ENCODE peak calls at places on chromosome 9, in nine cellular contexts. One of them, this sample, is unnamed.

GRCh38 chr9:135888126-135888765 is 19.1 kb downstream of the CAMSAP1 start:
- DNase-seq in bronchial epithelial cell: no peak
- DNase-seq in HL-60: no peak
- DNase-seq in AG10803: no peak
- DNase-seq in mammary epithelial cell: no peak
- DNase-seq in gastrocnemius medialis: no peak
- DNase-seq in breast epithelium: no peak
- DNase-seq in heart left ventricle: no peak
- DNase-seq in endodermal cell: no peak
- DNase-seq in this sample: no peak

GRCh38 chr9:70921126-70921525 is 200.3 kb downstream of the TRPM3 start:
- DNase-seq in breast epithelium: no peak
- DNase-seq in endodermal cell: no peak
- DNase-seq in heart left ventricle: no peak
- DNase-seq in bronchial epithelial cell: peak
- DNase-seq in mammary epithelial cell: peak
- DNase-seq in AG10803: peak
- DNase-seq in HL-60: no peak
- DNase-seq in gastrocnemius medialis: no peak
- DNase-seq in this sample: no peak

GRCh38 chr9:128470560-128470959 is 14.8 kb downstream of the ODF2 start:
- DNase-seq in AG10803: peak
- DNase-seq in breast epithelium: no peak
- DNase-seq in bronchial epithelial cell: no peak
- DNase-seq in endodermal cell: no peak
- DNase-seq in gastrocnemius medialis: peak
- DNase-seq in HL-60: peak
- DNase-seq in heart left ventricle: no peak
- DNase-seq in mammary epithelial cell: no peak
- DNase-seq in this sample: no peak

GRCh38 chr9:2216591-2216990 is 201.4 kb downstream of the SMARCA2 start:
- DNase-seq in gastrocnemius medialis: no peak
- DNase-seq in HL-60: no peak
- DNase-seq in heart left ventricle: no peak
- DNase-seq in endodermal cell: no peak
- DNase-seq in AG10803: peak
- DNase-seq in breast epithelium: no peak
- DNase-seq in bronchial epithelial cell: peak
- DNase-seq in mammary epithelial cell: peak
- DNase-seq in this sample: no peak

GRCh38 chr9:136090060-136090735 is 4.9 kb downstream of the NACC2 start:
- DNase-seq in HL-60: peak
- DNase-seq in AG10803: no peak
- DNase-seq in heart left ventricle: no peak
- DNase-seq in endodermal cell: no peak
- DNase-seq in breast epithelium: no peak
- DNase-seq in bronchial epithelial cell: no peak
- DNase-seq in mammary epithelial cell: no peak
- DNase-seq in gastrocnemius medialis: peak
- DNase-seq in this sample: no peak

GRCh38 chr9:122261469-122261881 is 3.2 kb downstream of the RBM18 start:
- DNase-seq in HL-60: peak
- DNase-seq in endodermal cell: no peak
- DNase-seq in breast epithelium: peak
- DNase-seq in bronchial epithelial cell: peak
- DNase-seq in AG10803: peak
- DNase-seq in heart left ventricle: peak
- DNase-seq in mammary epithelial cell: peak
- DNase-seq in gastrocnemius medialis: peak
- DNase-seq in this sample: no peak

GRCh38 chr9:129459550-129460322 is 161.2 kb downstream of the C9orf50 start:
- DNase-seq in AG10803: no peak
- DNase-seq in endodermal cell: no peak
- DNase-seq in breast epithelium: no peak
- DNase-seq in mammary epithelial cell: no peak
- DNase-seq in heart left ventricle: no peak
- DNase-seq in gastrocnemius medialis: no peak
- DNase-seq in bronchial epithelial cell: no peak
- DNase-seq in HL-60: no peak
- DNase-seq in this sample: no peak

GRCh38 chr9:129121483-129121882 is 10.3 kb downstream of the PTPA start:
- DNase-seq in gastrocnemius medialis: peak
- DNase-seq in heart left ventricle: no peak
- DNase-seq in HL-60: no peak
- DNase-seq in endodermal cell: no peak
- DNase-seq in bronchial epithelial cell: no peak
- DNase-seq in mammary epithelial cell: peak
- DNase-seq in breast epithelium: no peak
- DNase-seq in AG10803: peak
- DNase-seq in this sample: no peak

GRCh38 chr9:128162215-128163026 is 2.4 kb downstream of the BBLN start:
- DNase-seq in HL-60: no peak
- DNase-seq in AG10803: peak
- DNase-seq in endodermal cell: peak
- DNase-seq in bronchial epithelial cell: no peak
- DNase-seq in breast epithelium: no peak
- DNase-seq in gastrocnemius medialis: peak
- DNase-seq in mammary epithelial cell: no peak
- DNase-seq in heart left ventricle: no peak
- DNase-seq in this sample: no peak

GRCh38 chr9:34334337-34334824 is 5.0 kb downstream of the NUDT2 start:
- DNase-seq in heart left ventricle: no peak
- DNase-seq in gastrocnemius medialis: no peak
- DNase-seq in AG10803: peak
- DNase-seq in endodermal cell: peak
- DNase-seq in bronchial epithelial cell: no peak
- DNase-seq in breast epithelium: no peak
- DNase-seq in HL-60: no peak
- DNase-seq in mammary epithelial cell: no peak
- DNase-seq in this sample: no peak

GRCh38 chr9:109705515-109705914 is 74.5 kb upstream of the PALM2AKAP2 start:
- DNase-seq in mammary epithelial cell: peak
- DNase-seq in bronchial epithelial cell: peak
- DNase-seq in gastrocnemius medialis: no peak
- DNase-seq in HL-60: no peak
- DNase-seq in endodermal cell: no peak
- DNase-seq in AG10803: peak
- DNase-seq in heart left ventricle: no peak
- DNase-seq in breast epithelium: no peak
- DNase-seq in this sample: peak
- TF ChIP-seq CTCF in mammary epithelial cell: no peak
- TF ChIP-seq CTCF in bronchial epithelial cell: peak
- TF ChIP-seq CTCF in gastrocnemius medialis: no peak
- TF ChIP-seq CTCF in HL-60: no peak
- TF ChIP-seq CTCF in endodermal cell: peak
- TF ChIP-seq CTCF in AG10803: peak
- TF ChIP-seq CTCF in heart left ventricle: no peak
- TF ChIP-seq CTCF in breast epithelium: no peak
- TF ChIP-seq CTCF in this sample: peak

GRCh38 chr9:17810293-17810692 is 231.4 kb downstream of the SH3GL2 start:
- DNase-seq in HL-60: no peak
- DNase-seq in bronchial epithelial cell: no peak
- DNase-seq in gastrocnemius medialis: no peak
- DNase-seq in mammary epithelial cell: no peak
- DNase-seq in endodermal cell: no peak
- DNase-seq in heart left ventricle: no peak
- DNase-seq in AG10803: no peak
- DNase-seq in breast epithelium: no peak
- DNase-seq in this sample: no peak

GRCh38 chr9:17813798-17814197 is 234.9 kb downstream of the SH3GL2 start:
- DNase-seq in AG10803: no peak
- DNase-seq in endodermal cell: no peak
- DNase-seq in mammary epithelial cell: no peak
- DNase-seq in bronchial epithelial cell: no peak
- DNase-seq in breast epithelium: no peak
- DNase-seq in HL-60: no peak
- DNase-seq in gastrocnemius medialis: no peak
- DNase-seq in heart left ventricle: no peak
- DNase-seq in this sample: no peak

GRCh38 chr9:17807670-17808282 is 228.9 kb downstream of the SH3GL2 start:
- DNase-seq in mammary epithelial cell: no peak
- DNase-seq in heart left ventricle: no peak
- DNase-seq in bronchial epithelial cell: no peak
- DNase-seq in AG10803: no peak
- DNase-seq in gastrocnemius medialis: no peak
- DNase-seq in breast epithelium: no peak
- DNase-seq in HL-60: no peak
- DNase-seq in endodermal cell: no peak
- DNase-seq in this sample: no peak

GRCh38 chr9:17810728-17811634 is 232.1 kb downstream of the SH3GL2 start:
- DNase-seq in breast epithelium: no peak
- DNase-seq in gastrocnemius medialis: no peak
- DNase-seq in HL-60: peak
- DNase-seq in mammary epithelial cell: peak
- DNase-seq in endodermal cell: peak
- DNase-seq in heart left ventricle: peak
- DNase-seq in AG10803: peak
- DNase-seq in bronchial epithelial cell: peak
- DNase-seq in this sample: no peak
- H3K4me3 ChIP-seq in breast epithelium: no peak
- H3K4me3 ChIP-seq in gastrocnemius medialis: no peak
- H3K4me3 ChIP-seq in HL-60: no peak
- H3K4me3 ChIP-seq in mammary epithelial cell: no peak
- H3K4me3 ChIP-seq in endodermal cell: no peak
- H3K4me3 ChIP-seq in heart left ventricle: no peak
- H3K4me3 ChIP-seq in AG10803: no peak
- H3K4me3 ChIP-seq in bronchial epithelial cell: no peak
- H3K4me3 ChIP-seq in this sample: no peak

GRCh38 chr9:123686849-123687233 is 243.1 kb downstream of the DENND1A start:
- DNase-seq in mammary epithelial cell: no peak
- DNase-seq in HL-60: no peak
- DNase-seq in breast epithelium: no peak
- DNase-seq in AG10803: no peak
- DNase-seq in bronchial epithelial cell: peak
- DNase-seq in endodermal cell: no peak
- DNase-seq in heart left ventricle: no peak
- DNase-seq in gastrocnemius medialis: no peak
- DNase-seq in this sample: no peak

GRCh38 chr9:123684393-123685149 is 245.4 kb downstream of the DENND1A start:
- DNase-seq in endodermal cell: no peak
- DNase-seq in AG10803: no peak
- DNase-seq in mammary epithelial cell: peak
- DNase-seq in breast epithelium: no peak
- DNase-seq in gastrocnemius medialis: no peak
- DNase-seq in bronchial epithelial cell: no peak
- DNase-seq in heart left ventricle: no peak
- DNase-seq in HL-60: no peak
- DNase-seq in this sample: no peak

GRCh38 chr9:123685489-123686083 is 244.3 kb downstream of the DENND1A start:
- DNase-seq in AG10803: no peak
- DNase-seq in heart left ventricle: no peak
- DNase-seq in breast epithelium: no peak
- DNase-seq in mammary epithelial cell: no peak
- DNase-seq in endodermal cell: no peak
- DNase-seq in bronchial epithelial cell: no peak
- DNase-seq in gastrocnemius medialis: no peak
- DNase-seq in HL-60: no peak
- DNase-seq in this sample: no peak

GRCh38 chr9:123687246-123687721 is 242.6 kb downstream of the DENND1A start:
- DNase-seq in bronchial epithelial cell: peak
- DNase-seq in gastrocnemius medialis: no peak
- DNase-seq in HL-60: no peak
- DNase-seq in AG10803: no peak
- DNase-seq in mammary epithelial cell: no peak
- DNase-seq in endodermal cell: no peak
- DNase-seq in breast epithelium: no peak
- DNase-seq in heart left ventricle: no peak
- DNase-seq in this sample: no peak

GRCh38 chr9:123686131-123686848 is 243.6 kb downstream of the DENND1A start:
- DNase-seq in heart left ventricle: peak
- DNase-seq in gastrocnemius medialis: peak
- DNase-seq in bronchial epithelial cell: peak
- DNase-seq in breast epithelium: no peak
- DNase-seq in HL-60: no peak
- DNase-seq in AG10803: peak
- DNase-seq in mammary epithelial cell: peak
- DNase-seq in endodermal cell: no peak
- DNase-seq in this sample: no peak
- TF ChIP-seq CTCF in heart left ventricle: no peak
- TF ChIP-seq CTCF in gastrocnemius medialis: no peak
- TF ChIP-seq CTCF in bronchial epithelial cell: no peak
- TF ChIP-seq CTCF in breast epithelium: no peak
- TF ChIP-seq CTCF in HL-60: no peak
- TF ChIP-seq CTCF in AG10803: no peak
- TF ChIP-seq CTCF in mammary epithelial cell: no peak
- TF ChIP-seq CTCF in endodermal cell: no peak
- TF ChIP-seq CTCF in this sample: no peak

DNA sequence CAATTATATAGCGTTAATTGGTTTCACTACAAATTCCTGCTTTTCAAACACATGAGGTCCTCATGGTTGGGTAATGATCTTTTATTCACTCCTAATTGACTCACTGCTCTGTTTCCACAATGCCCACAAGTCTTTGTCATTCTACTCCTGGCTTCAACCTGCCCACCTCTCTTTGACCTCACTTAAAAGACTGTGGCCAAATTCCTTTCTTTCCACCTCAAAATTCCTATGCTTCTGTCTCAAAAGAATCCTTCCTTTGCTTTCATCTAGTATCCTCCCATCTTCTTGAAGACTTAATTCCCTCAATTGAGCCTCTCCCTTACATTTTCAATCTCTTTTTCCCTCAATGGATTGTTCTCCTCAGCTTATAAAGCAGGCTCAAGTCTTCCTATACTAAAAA is 4.9 kb downstream of the APBA1 start:
- DNase-seq in bronchial epithelial cell: peak
- DNase-seq in HL-60: no peak
- DNase-seq in endodermal cell: no peak
- DNase-seq in gastrocnemius medialis: no peak
- DNase-seq in heart left ventricle: no peak
- DNase-seq in mammary epithelial cell: peak
- DNase-seq in AG10803: peak
- DNase-seq in breast epithelium: no peak
- DNase-seq in this sample: no peak
- H3K4me3 ChIP-seq in bronchial epithelial cell: no peak
- H3K4me3 ChIP-seq in HL-60: no peak
- H3K4me3 ChIP-seq in endodermal cell: no peak
- H3K4me3 ChIP-seq in gastrocnemius medialis: no peak
- H3K4me3 ChIP-seq in heart left ventricle: no peak
- H3K4me3 ChIP-seq in mammary epithelial cell: no peak
- H3K4me3 ChIP-seq in AG10803: no peak
- H3K4me3 ChIP-seq in breast epithelium: no peak
- H3K4me3 ChIP-seq in this sample: no peak

DNA sequence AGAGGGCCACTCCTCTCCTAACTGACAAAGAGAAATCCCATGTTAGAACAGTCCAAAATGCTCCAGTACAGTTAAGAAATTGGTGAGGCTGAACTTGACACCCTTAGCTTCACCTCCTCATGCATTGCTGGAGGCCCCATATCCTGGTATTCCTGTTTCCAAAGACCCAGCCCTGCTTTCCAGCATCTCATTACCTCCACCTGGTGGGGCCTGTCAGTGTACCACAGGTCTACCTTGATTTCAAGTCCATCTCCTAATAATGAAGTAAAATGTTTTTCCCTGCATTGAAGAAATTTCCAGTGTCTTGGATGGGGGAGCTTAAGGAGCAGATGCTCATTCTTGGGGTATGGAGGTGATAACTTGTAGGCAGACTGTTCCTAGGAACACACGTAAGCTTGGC is 70.6 kb upstream of the S1PR3 start:
- DNase-seq in mammary epithelial cell: no peak
- DNase-seq in heart left ventricle: no peak
- DNase-seq in breast epithelium: no peak
- DNase-seq in AG10803: no peak
- DNase-seq in HL-60: no peak
- DNase-seq in endodermal cell: peak
- DNase-seq in gastrocnemius medialis: no peak
- DNase-seq in bronchial epithelial cell: peak
- DNase-seq in this sample: no peak
- TF ChIP-seq CTCF in mammary epithelial cell: peak
- TF ChIP-seq CTCF in heart left ventricle: no peak
- TF ChIP-seq CTCF in breast epithelium: no peak
- TF ChIP-seq CTCF in AG10803: no peak
- TF ChIP-seq CTCF in HL-60: no peak
- TF ChIP-seq CTCF in endodermal cell: peak
- TF ChIP-seq CTCF in gastrocnemius medialis: no peak
- TF ChIP-seq CTCF in bronchial epithelial cell: peak
- TF ChIP-seq CTCF in this sample: peak

This sample was measured in epithelial cell of proximal tubule.